ENCODE peak calls at places on chromosomes 1 and 21, in nine cellular contexts. M is WERI-Rb-1, J is tibial nerve, O is GM13977, K is neural progenitor cell, W is cardiac fibroblast, I is IMR-90, X is AG09319, L is OCI-LY7. V is an unnamed sample.

GRCh38 chr1:46174448-46175231 is at the start of gene TSPAN1:
- DNase-seq in I (peak; percentile 45), O (no peak), W (peak; percentile 71), K (no peak), M (peak; percentile 26), J (peak; percentile 39), L (no peak), X (no peak), V (peak; percentile 91)

GRCh38 chr21:36004441-36004840 is 55.9 kb downstream of the SETD4 start:
- DNase-seq in I (peak; percentile 16), L (no peak), X (no peak), K (no peak), J (no peak), W (peak; percentile 7), O (no peak), M (no peak), V (no peak)

GRCh38 chr1:11800756-11801433 is 4.9 kb downstream of the MTHFR start:
- DNase-seq in X (no peak), K (no peak), L (no peak), J (no peak), W (no peak), O (no peak), I (no peak), M (no peak), V (no peak)

GRCh38 chr1:203152158-203153034 is 23.2 kb downstream of the MYBPH start:
- DNase-seq in M (no peak), I (peak; percentile 49), W (no peak), J (no peak), K (peak; percentile 60), X (no peak), L (no peak), O (no peak), V (peak; percentile 95)

GRCh38 chr1:23331713-23332112 is 12.4 kb downstream of the HNRNPR start:
- DNase-seq in I (no peak), O (no peak), K (no peak), X (no peak), W (no peak), M (no peak), L (no peak), J (no peak), V (no peak)

GRCh38 chr1:8082945-8083344 is 56.8 kb upstream of the ERRFI1 start:
- DNase-seq in O (no peak), M (no peak), I (peak; percentile 84), X (peak; percentile 63), L (no peak), J (no peak), K (no peak), W (peak; percentile 92), V (peak; percentile 53)

GRCh38 chr1:18354657-18355056 is 126.1 kb upstream of the KLHDC7A start:
- DNase-seq in K (no peak), J (no peak), W (no peak), I (no peak), M (no peak), X (no peak), O (no peak), L (no peak), V (no peak)

GRCh38 chr21:42315296-42315891 is at the start of gene TFF3:
- DNase-seq in L (no peak), X (no peak), J (no peak), M (no peak), K (peak; percentile 46), I (no peak), O (no peak), W (no peak), V (no peak)

GRCh38 chr1:47650205-47650604 is 212.4 kb downstream of the FOXD2 start:
- DNase-seq in I (peak; percentile 80), J (no peak), X (peak; percentile 18), W (peak; percentile 86), O (no peak), L (no peak), M (no peak), K (no peak), V (peak; percentile 89)

GRCh38 chr1:92877792-92878191 is 46.0 kb downstream of the RPL5 start:
- DNase-seq in M (no peak), K (no peak), L (peak; percentile 50), I (peak; percentile 46), O (peak; percentile 12), J (no peak), X (peak; percentile 5), W (peak; percentile 28), V (no peak)

GRCh38 chr1:31775170-31775569 is 11.0 kb upstream of the ADGRB2 start:
- DNase-seq in W (no peak), I (no peak), K (no peak), J (no peak), O (no peak), L (no peak), M (no peak), X (no peak), V (no peak)

GRCh38 chr1:111648826-111649225 is 29.2 kb downstream of the RAP1A start:
- DNase-seq in L (no peak), W (no peak), K (no peak), O (no peak), I (no peak), J (no peak), M (no peak), X (no peak), V (no peak)

GRCh38 chr1:205147191-205147590 is 25.4 kb upstream of the RBBP5 start:
- DNase-seq in J (no peak), M (no peak), X (no peak), O (no peak), L (no peak), W (peak; percentile 87), I (peak; percentile 90), K (no peak), V (peak; percentile 53)

GRCh38 chr1:39787468-39787867 is 1.2 kb downstream of the BMP8B start:
- DNase-seq in K (no peak), O (no peak), M (no peak), W (no peak), I (no peak), L (no peak), X (no peak), J (no peak), V (no peak)

GRCh38 chr1:33298623-33299277 is 22.1 kb downstream of the A3GALT2 start:
- DNase-seq in K (peak; percentile 79), M (peak; percentile 80), X (peak; percentile 27), I (peak; percentile 52), O (peak; percentile 85), W (peak; percentile 73), L (peak; percentile 65), J (peak; percentile 72), V (peak; percentile 75)

GRCh38 chr1:195501118-195501517 is 1107.1 kb downstream of the KCNT2 start:
- DNase-seq in M (no peak), J (no peak), L (no peak), W (no peak), O (no peak), K (no peak), I (no peak), X (no peak), V (no peak)

GRCh38 chr1:195495720-195496635 is 1112.3 kb downstream of the KCNT2 start:
- DNase-seq in K (peak; percentile 6), I (no peak), X (no peak), L (no peak), O (no peak), W (no peak), M (no peak), J (no peak), V (no peak)
- TF ChIP-seq CTCF in K (peak; percentile 29), I (no peak), X (no peak), L (no peak), O (no peak), W (no peak), M (no peak), J (no peak), V (no peak)

GRCh38 chr1:41939194-41939593 is 20.5 kb upstream of the HIVEP3 start:
- DNase-seq in M (no peak), I (no peak), O (no peak), J (no peak), W (no peak), L (no peak), K (peak; percentile 32), X (no peak), V (no peak)

GRCh38 chr1:41935226-41935625 is 16.5 kb upstream of the HIVEP3 start:
- DNase-seq in O (no peak), X (peak; percentile 29), K (no peak), M (no peak), J (no peak), I (peak; percentile 34), W (peak; percentile 64), L (no peak), V (no peak)

GRCh38 chr1:41931578-41931977 is 12.9 kb upstream of the HIVEP3 start:
- DNase-seq in X (no peak), M (no peak), O (no peak), I (no peak), W (no peak), K (no peak), J (no peak), L (no peak), V (no peak)

GRCh38 chr1:41933106-41933505 is 14.4 kb upstream of the HIVEP3 start:
- DNase-seq in I (no peak), K (no peak), L (no peak), J (no peak), M (no peak), O (no peak), X (no peak), W (no peak), V (no peak)

DNA sequence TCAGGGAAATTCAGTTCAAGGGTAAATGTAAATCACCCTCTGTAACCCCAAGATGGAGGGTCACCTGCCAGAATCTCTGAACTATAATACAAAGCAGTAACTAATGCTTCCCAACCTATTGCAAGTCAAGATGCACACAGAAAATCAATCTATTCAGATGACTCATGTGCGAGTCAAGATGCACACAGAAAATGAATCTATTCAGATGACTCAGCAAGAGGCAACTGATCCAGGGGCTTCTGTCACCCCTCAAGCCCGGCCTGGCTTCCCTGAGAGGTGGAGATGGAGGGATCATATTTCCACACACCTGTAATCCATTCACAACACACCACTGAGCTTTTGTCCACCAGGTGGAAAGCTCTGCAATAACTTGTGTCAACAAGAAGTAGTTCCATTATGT is 17.4 kb upstream of the HIVEP3 start:
- DNase-seq in W (peak; percentile 63), M (no peak), J (no peak), L (no peak), I (peak; percentile 70), X (no peak), K (no peak), O (no peak), V (no peak)
- TF ChIP-seq CTCF in W (no peak), M (no peak), J (no peak), L (no peak), I (no peak), X (no peak), K (no peak), O (no peak), V (no peak)

DNA sequence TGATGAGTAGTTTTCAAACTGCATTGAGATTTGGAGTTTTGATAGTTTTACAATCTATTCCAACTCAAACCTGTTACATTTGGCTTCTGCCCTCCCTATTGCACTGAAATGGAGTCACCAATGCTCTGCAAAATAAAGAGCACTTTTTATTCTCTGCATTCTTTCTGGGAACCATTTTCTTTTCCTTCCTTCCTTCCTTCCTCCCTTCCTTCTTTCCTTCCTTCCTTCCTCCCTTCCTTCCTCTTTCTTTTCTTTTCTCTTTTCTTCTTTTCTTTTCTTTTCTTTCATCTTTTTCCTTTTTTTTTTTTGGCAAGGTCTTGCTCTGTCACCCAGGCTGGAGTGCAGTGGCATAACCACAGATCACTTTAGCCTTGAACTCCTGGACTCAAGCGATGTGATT is 114.2 kb downstream of the TBX19 start:
- DNase-seq in L (no peak), X (no peak), W (no peak), K (no peak), M (no peak), J (no peak), O (no peak), I (no peak), V (no peak)
- TF ChIP-seq CTCF in L (no peak), X (no peak), W (no peak), K (no peak), M (no peak), J (no peak), O (no peak), I (no peak), V (no peak)

GRCh38 chr1:160108888-160109662 is 6.5 kb upstream of the ATP1A2 start:
- DNase-seq in L (peak; percentile 81), I (peak; percentile 52), J (peak; percentile 57), K (peak; percentile 80), X (no peak), M (peak; percentile 64), W (peak; percentile 78), O (peak; percentile 62), V (peak; percentile 88)
- TF ChIP-seq CTCF in L (peak; percentile 81), I (peak; percentile 55), J (peak; percentile 45), K (peak; percentile 70), X (peak; percentile 43), M (peak; percentile 71), W (peak; percentile 55), O (peak; percentile 63), V (peak; percentile 52)